ENCODE peak calls at places on chromosomes 11 and 22, in eight cellular contexts. P, X, S, J, G, L, C and O are unnamed samples.

GRCh38 chr22:32852346-32853251 is 51.1 kb downstream of the TIMP3 start:
- DNase-seq in P (no peak), X (no peak), S (no peak), J (no peak), G (no peak), L (no peak), C (no peak), O (no peak)

GRCh38 chr11:57116654-57117053 is 65.1 kb upstream of the LRRC55 start:
- DNase-seq in P (no peak), X (peak), S (peak), J (peak), G (peak), L (no peak), C (no peak), O (peak)

GRCh38 chr22:30945653-30946052 is 22.9 kb downstream of the MORC2 start:
- DNase-seq in P (no peak), X (no peak), S (no peak), J (no peak), G (no peak), L (no peak), C (no peak), O (no peak)

GRCh38 chr11:46710821-46711269 is 8.2 kb upstream of the F2 start:
- DNase-seq in P (peak), X (peak), S (no peak), J (no peak), G (no peak), L (no peak), C (peak), O (no peak)

GRCh38 chr11:111797145-111797581 is 31.0 kb upstream of the PPP2R1B start:
- DNase-seq in P (no peak), X (peak), S (peak), J (peak), G (no peak), L (no peak), C (peak), O (peak)

GRCh38 chr11:120220747-120221037 is 9.9 kb downstream of the OAF start:
- DNase-seq in P (no peak), X (no peak), S (no peak), J (no peak), G (no peak), L (no peak), C (no peak), O (no peak)

GRCh38 chr11:109612481-109612880 is 190.5 kb downstream of the C11orf87 start:
- DNase-seq in P (no peak), X (peak), S (no peak), J (no peak), G (no peak), L (no peak), C (no peak), O (no peak)

GRCh38 chr11:115502636-115503082 is 1.6 kb downstream of the CADM1 start:
- DNase-seq in P (no peak), X (peak), S (no peak), J (no peak), G (no peak), L (no peak), C (no peak), O (no peak)

GRCh38 chr11:105673089-105673488 is 63.2 kb downstream of the GRIA4 start:
- DNase-seq in P (no peak), X (peak), S (peak), J (peak), G (peak), L (no peak), C (peak), O (no peak)

GRCh38 chr22:40721266-40721665 is 42.0 kb downstream of the MCHR1 start:
- DNase-seq in P (no peak), X (peak), S (no peak), J (peak), G (peak), L (no peak), C (no peak), O (no peak)

GRCh38 chr11:78145511-78146030 is 6.1 kb upstream of the ALG8 start:
- DNase-seq in P (no peak), X (no peak), S (no peak), J (no peak), G (no peak), L (no peak), C (no peak), O (no peak)

GRCh38 chr11:102724904-102725515 is at the start of gene MMP8:
- DNase-seq in P (no peak), X (peak), S (no peak), J (no peak), G (no peak), L (no peak), C (no peak), O (no peak)

GRCh38 chr11:64234840-64235379 is 526 bp downstream of the VEGFB start:
- DNase-seq in P (no peak), X (peak), S (peak), J (peak), G (peak), L (no peak), C (no peak), O (no peak)

GRCh38 chr11:116176484-116177005 is 596.2 kb downstream of the BUD13 start:
- DNase-seq in P (no peak), X (no peak), S (no peak), J (no peak), G (peak), L (no peak), C (no peak), O (no peak)

GRCh38 chr22:35663371-35663770 is 15.1 kb downstream of the APOL6 start:
- DNase-seq in P (no peak), X (peak), S (no peak), J (no peak), G (no peak), L (no peak), C (no peak), O (no peak)

GRCh38 chr11:30487200-30487898 is 98.8 kb downstream of the MPPED2 start:
- DNase-seq in P (no peak), X (no peak), S (no peak), J (peak), G (no peak), L (no peak), C (peak), O (no peak)

GRCh38 chr11:105553015-105553414 is 56.9 kb upstream of the GRIA4 start:
- DNase-seq in P (no peak), X (no peak), S (no peak), J (peak), G (no peak), L (no peak), C (no peak), O (no peak)

GRCh38 chr11:65777821-65778361 is 2.9 kb downstream of the AP5B1 start:
- DNase-seq in P (no peak), X (no peak), S (no peak), J (no peak), G (peak), L (no peak), C (no peak), O (no peak)

GRCh38 chr11:19614370-19614936 is 98.2 kb upstream of the NAV2 start:
- DNase-seq in P (no peak), X (no peak), S (no peak), J (no peak), G (no peak), L (no peak), C (no peak), O (no peak)

GRCh38 chr11:69337211-69337721 is 43.3 kb downstream of the MYEOV start:
- DNase-seq in P (no peak), X (peak), S (no peak), J (no peak), G (peak), L (peak), C (no peak), O (peak)

GRCh38 chr11:64063741-64064140 is 28.0 kb downstream of the FLRT1 start:
- DNase-seq in P (no peak), X (no peak), S (no peak), J (no peak), G (no peak), L (no peak), C (no peak), O (no peak)

GRCh38 chr11:69986421-69987229 is 91.5 kb upstream of the ANO1 start:
- DNase-seq in P (no peak), X (no peak), S (no peak), J (no peak), G (no peak), L (no peak), C (no peak), O (no peak)

GRCh38 chr11:34791725-34792124 is 124.5 kb downstream of the APIP start:
- DNase-seq in P (no peak), X (no peak), S (no peak), J (peak), G (no peak), L (no peak), C (no peak), O (no peak)

GRCh38 chr11:111942826-111943225 is 5.7 kb downstream of the DIXDC1 start:
- DNase-seq in P (peak), X (peak), S (no peak), J (no peak), G (no peak), L (no peak), C (no peak), O (no peak)

GRCh38 chr11:126956664-126957063 is 43.9 kb downstream of the KIRREL3 start:
- DNase-seq in P (no peak), X (no peak), S (no peak), J (no peak), G (no peak), L (no peak), C (no peak), O (no peak)

GRCh38 chr11:111428113-111428876 is 49.2 kb upstream of the POU2AF1 start:
- DNase-seq in P (no peak), X (no peak), S (no peak), J (no peak), G (no peak), L (no peak), C (no peak), O (no peak)

GRCh38 chr11:18393581-18394299 is 623 bp upstream of the LDHA start:
- DNase-seq in P (no peak), X (no peak), S (no peak), J (peak), G (no peak), L (no peak), C (no peak), O (no peak)

GRCh38 chr22:49712195-49712791 is 115.4 kb downstream of the BRD1 start:
- DNase-seq in P (no peak), X (peak), S (no peak), J (peak), G (peak), L (no peak), C (no peak), O (no peak)

GRCh38 chr22:30348837-30349236 is 7.9 kb downstream of the SF3A1 start:
- DNase-seq in P (peak), X (peak), S (no peak), J (no peak), G (no peak), L (no peak), C (no peak), O (no peak)

GRCh38 chr11:70433966-70434812 is 35.9 kb downstream of the CTTN start:
- DNase-seq in P (no peak), X (no peak), S (no peak), J (no peak), G (no peak), L (no peak), C (no peak), O (no peak)

GRCh38 chr11:86220654-86221053 is 23.9 kb upstream of the EED start:
- DNase-seq in P (no peak), X (no peak), S (no peak), J (no peak), G (no peak), L (no peak), C (no peak), O (no peak)

GRCh38 chr11:64746486-64746885 is 2.5 kb upstream of the RASGRP2 start:
- DNase-seq in P (no peak), X (no peak), S (no peak), J (no peak), G (no peak), L (no peak), C (no peak), O (no peak)